ENCODE peak calls at places on chromosomes 2 and 18, in five cellular contexts. O is A549, C is K562, J is HepG2, N is GM12878. H is an unnamed sample.

GRCh38 chr2:46342566-46343315 is 45.5 kb downstream of the EPAS1 start:
- DNase-seq in O (no peak), J (no peak), C (peak; percentile 51), N (no peak), H (no peak)

GRCh38 chr2:113757059-113757657 is 716 bp upstream of the SLC35F5 start:
- DNase-seq in C (no peak), J (peak; percentile 23), O (no peak), N (no peak), H (peak; percentile 1)

GRCh38 chr18:57210101-57210661 is 63.3 kb downstream of the BOD1L2 start:
- DNase-seq in J (peak; percentile 45), C (no peak), N (no peak), O (peak; percentile 76), H (peak; percentile 81)

GRCh38 chr2:207505728-207506127 is 24.0 kb upstream of the CREB1 start:
- DNase-seq in J (no peak), O (peak; percentile 40), N (no peak), C (no peak), H (peak; percentile 58)

GRCh38 chr2:226902041-226902972 is 66.5 kb downstream of the RHBDD1 start:
- DNase-seq in C (no peak), J (no peak), N (no peak), O (no peak), H (no peak)

GRCh38 chr2:10346929-10347558 is 44.3 kb downstream of the HPCAL1 start:
- DNase-seq in C (no peak), N (no peak), O (no peak), J (no peak), H (peak; percentile 37)

GRCh38 chr2:120983344-120983743 is 247.7 kb downstream of the GLI2 start:
- DNase-seq in J (no peak), O (no peak), C (no peak), N (no peak), H (no peak)

GRCh38 chr18:65567372-65567771 is 183.4 kb upstream of the CDH7 start:
- DNase-seq in O (peak; percentile 17), C (no peak), J (peak; percentile 7), N (no peak), H (peak; percentile 46)

GRCh38 chr2:19187323-19188020 is 171.0 kb downstream of the OSR1 start:
- DNase-seq in C (no peak), N (no peak), J (no peak), O (no peak), H (no peak)

GRCh38 chr2:111638274-111638877 is 245.6 kb downstream of the ANAPC1 start:
- DNase-seq in N (no peak), O (no peak), J (no peak), C (no peak), H (no peak)

GRCh38 chr2:147523415-147523814 is 321.4 kb upstream of the ACVR2A start:
- DNase-seq in O (no peak), C (no peak), N (no peak), J (no peak), H (no peak)

GRCh38 chr2:129764376-129765325 is 214.8 kb upstream of the RAB6C start:
- DNase-seq in N (no peak), J (no peak), C (no peak), O (no peak), H (no peak)

GRCh38 chr2:128774320-128775063 is 455.8 kb upstream of the HS6ST1 start:
- DNase-seq in N (no peak), O (no peak), C (no peak), J (no peak), H (no peak)

GRCh38 chr2:172736419-172737174 is 952 bp downstream of the RAPGEF4 start:
- DNase-seq in N (no peak), J (no peak), O (no peak), C (no peak), H (peak; percentile 39)
- TF ChIP-seq JUNB in N (no peak), J (no peak), O (no peak), C (no peak), H (no peak)

GRCh38 chr2:25286025-25286400 is 55.7 kb downstream of the DNMT3A start:
- DNase-seq in N (no peak), J (no peak), O (no peak), C (no peak), H (peak; percentile 63)
- H3K4me3 ChIP-seq in N (no peak overlapping the region), J (no peak overlapping the region), O (no peak overlapping the region), C (no peak overlapping the region), H (no peak overlapping the region)

GRCh38 chr2:109185801-109186570 is 57.0 kb downstream of the SH3RF3 start:
- DNase-seq in O (no peak), N (no peak), C (no peak), J (no peak), H (no peak)
- TF ChIP-seq JUNB in O (no peak), N (no peak), C (no peak), J (no peak), H (no peak)

DNA sequence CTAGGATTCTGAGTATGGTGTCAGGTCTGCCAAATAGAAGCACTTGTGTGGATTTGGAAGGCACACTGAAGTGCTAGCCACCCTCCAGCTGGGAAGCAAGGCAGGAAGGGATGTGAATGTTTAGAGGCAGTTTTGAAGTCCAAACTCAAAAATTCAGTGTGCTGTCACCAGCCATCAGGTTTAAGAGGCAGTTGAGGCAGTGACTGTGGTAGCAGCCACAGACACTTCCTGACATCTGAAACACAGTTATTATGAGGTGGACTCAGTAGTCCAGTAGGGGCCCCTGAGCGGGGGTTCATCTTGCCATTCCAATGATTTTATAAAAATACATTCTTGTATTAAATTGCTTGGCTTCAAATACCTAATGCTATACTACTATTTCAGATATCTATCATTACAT is 13.4 kb upstream of the DOCK10 start:
- DNase-seq in N (no peak), J (no peak), C (no peak), O (no peak), H (no peak)
- H3K4me3 ChIP-seq in N (no peak overlapping the region), J (no peak overlapping the region), C (no peak overlapping the region), O (no peak overlapping the region), H (no peak overlapping the region)